ENCODE peak calls at places on chromosomes 2 and 18, in six cellular contexts. T is activated T-helper 1 cell treated with anti-CD3 and anti-CD28 coated beads, Interleukin-12 subunit alpha, Interleukin-12 subunit beta, Interleukin-2, Interleukin-4 antibody, amounts not matched to agents 30 ng/mL and 10 ng/mL and 1 ng/mL, durations not matched to agents 14 hours and 24 hours and 36 hours; E is stimulated activated CD4-positive, alpha-beta T cell treated with anti-CD3 and anti-CD28 coated beads, Interleukin-4, amount 100 ng/mL, for 1 hour; H is lower lobe of right lung; L is HuH-7.5; W is epithelial cell of proximal tubule. U is an unnamed sample.

GRCh38 chr18:7723558-7723957 is 156.4 kb downstream of the PTPRM start:
- DNase-seq in T (no peak), E (no peak), H (no peak), L (no peak), W (no peak), U (no peak)

GRCh38 chr2:26298638-26299393 is 47.1 kb upstream of the SELENOI start:
- DNase-seq in T (no peak), E (peak; percentile 32), H (peak; percentile 70), L (no peak), W (no peak), U (peak; percentile 17)

GRCh38 chr2:105412584-105412983 is 13.7 kb upstream of the FHL2 start:
- DNase-seq in T (no peak), E (no peak), H (no peak), L (no peak), W (no peak), U (no peak)

GRCh38 chr18:3793545-3793944 is 343.6 kb downstream of the TGIF1 start:
- DNase-seq in T (no peak), E (no peak), H (no peak), L (no peak), W (no peak), U (no peak)

GRCh38 chr18:24300703-24301102 is 96.9 kb downstream of the OSBPL1A start:
- DNase-seq in T (no peak), E (no peak), H (no peak), L (no peak), W (no peak), U (no peak)

GRCh38 chr2:44777542-44777941 is 164.0 kb upstream of the SIX3 start:
- DNase-seq in T (no peak), E (no peak), H (no peak), L (no peak), W (no peak), U (no peak)

GRCh38 chr2:224894356-224894755 is 147.9 kb downstream of the DOCK10 start:
- DNase-seq in T (no peak), E (no peak), H (no peak), L (no peak), W (no peak), U (no peak)

GRCh38 chr18:27656167-27656778 is 471.2 kb upstream of the CHST9 start:
- DNase-seq in T (no peak), E (no peak), H (no peak), L (no peak), W (peak; percentile 68), U (no peak)

GRCh38 chr2:213752575-213752974 is 468.3 kb downstream of the SPAG16 start:
- DNase-seq in T (no peak), E (no peak), H (no peak), L (no peak), W (no peak), U (no peak)

GRCh38 chr18:48036191-48036590 is 105.7 kb upstream of the SMAD2 start:
- DNase-seq in T (no peak), E (no peak), H (peak; percentile 28), L (no peak), W (no peak), U (no peak)

GRCh38 chr18:54086863-54087262 is 137.6 kb downstream of the MBD2 start:
- DNase-seq in T (no peak), E (no peak), H (no peak), L (no peak), W (no peak), U (no peak)

GRCh38 chr2:138212434-138212833 is 248.2 kb downstream of the HNMT start:
- DNase-seq in T (no peak), E (no peak), H (no peak), L (no peak), W (no peak), U (no peak)

GRCh38 chr2:204315236-204315662 is 230.0 kb upstream of the PARD3B start:
- DNase-seq in T (no peak), E (no peak), H (no peak), L (no peak), W (peak; percentile 44), U (no peak)

GRCh38 chr18:3596324-3597158 is 146.6 kb downstream of the TGIF1 start:
- DNase-seq in T (peak; percentile 20), E (peak; percentile 46), H (peak; percentile 62), L (no peak), W (no peak), U (peak; percentile 22)

GRCh38 chr2:237456200-237456731 is 30.8 kb upstream of the MLPH start:
- DNase-seq in T (no peak), E (no peak), H (no peak), L (no peak), W (no peak), U (no peak)

GRCh38 chr2:133568598-133568997 is 335 bp upstream of the NCKAP5 start:
- DNase-seq in T (no peak), E (no peak), H (no peak), L (no peak), W (no peak), U (no peak)

GRCh38 chr2:111243295-111243694 is 122.6 kb downstream of the BCL2L11 start:
- DNase-seq in T (no peak), E (no peak), H (no peak), L (no peak), W (no peak), U (no peak)

GRCh38 chr2:232894746-232895145 is 24.7 kb downstream of the SNORC start:
- DNase-seq in T (no peak), E (no peak), H (peak; percentile 34), L (no peak), W (no peak), U (no peak)

GRCh38 chr2:237474931-237475703 is 11.9 kb upstream of the MLPH start:
- DNase-seq in T (peak; percentile 67), E (peak; percentile 81), H (peak; percentile 91), L (peak; percentile 84), W (no peak), U (peak; percentile 60)

GRCh38 chr2:20963867-20964266 is 80.0 kb downstream of the APOB start:
- DNase-seq in T (no peak), E (no peak), H (no peak), L (no peak), W (no peak), U (no peak)

GRCh38 chr2:151973901-151974199 is 125.0 kb downstream of the CACNB4 start:
- DNase-seq in T (no peak), E (no peak), H (no peak), L (no peak), W (no peak), U (no peak)

GRCh38 chr2:119694994-119695521 is 16.1 kb downstream of the TMEM177 start:
- DNase-seq in T (no peak), E (no peak), H (no peak), L (peak; percentile 40), W (no peak), U (peak; percentile 38)

U was measured in central memory CD4-positive, alpha-beta T cell.